ENCODE peak calls at places on chromosome 4, in nine cellular contexts. One of them, this sample, is unnamed.

GRCh38 chr4:76210502-76210901 is 3.1 kb downstream of the SCARB2 start:
- DNase-seq in PC-9: no peak
- DNase-seq in transverse colon: no peak
- DNase-seq in GM23248: peak; percentile 44
- DNase-seq in neuronal stem cell: no peak
- DNase-seq in effector memory CD4-positive, alpha-beta T cell: no peak
- DNase-seq in cardiac muscle cell: no peak
- DNase-seq in Karpas-422: no peak
- DNase-seq in uterus: no peak
- DNase-seq in this sample: no peak

GRCh38 chr4:25878676-25879075 is 15.9 kb upstream of the SEL1L3 start:
- DNase-seq in neuronal stem cell: no peak
- DNase-seq in cardiac muscle cell: no peak
- DNase-seq in PC-9: no peak
- DNase-seq in uterus: no peak
- DNase-seq in transverse colon: peak; percentile 26
- DNase-seq in GM23248: no peak
- DNase-seq in effector memory CD4-positive, alpha-beta T cell: no peak
- DNase-seq in Karpas-422: peak; percentile 94
- DNase-seq in this sample: no peak

GRCh38 chr4:140426610-140427103 is 791 bp downstream of the CLGN start:
- DNase-seq in PC-9: no peak
- DNase-seq in uterus: no peak
- DNase-seq in GM23248: peak; percentile 1
- DNase-seq in transverse colon: no peak
- DNase-seq in cardiac muscle cell: peak; percentile 3
- DNase-seq in effector memory CD4-positive, alpha-beta T cell: no peak
- DNase-seq in Karpas-422: no peak
- DNase-seq in neuronal stem cell: peak; percentile 2
- DNase-seq in this sample: peak; percentile 19

GRCh38 chr4:804804-805203 is 21.1 kb downstream of the CPLX1 start:
- DNase-seq in GM23248: no peak
- DNase-seq in PC-9: no peak
- DNase-seq in uterus: no peak
- DNase-seq in transverse colon: no peak
- DNase-seq in Karpas-422: no peak
- DNase-seq in effector memory CD4-positive, alpha-beta T cell: no peak
- DNase-seq in cardiac muscle cell: no peak
- DNase-seq in neuronal stem cell: no peak
- DNase-seq in this sample: no peak

GRCh38 chr4:80407246-80407645 is 71.7 kb downstream of the CFAP299 start:
- DNase-seq in PC-9: no peak
- DNase-seq in cardiac muscle cell: peak; percentile 25
- DNase-seq in GM23248: peak; percentile 84
- DNase-seq in Karpas-422: no peak
- DNase-seq in neuronal stem cell: no peak
- DNase-seq in uterus: peak; percentile 15
- DNase-seq in effector memory CD4-positive, alpha-beta T cell: no peak
- DNase-seq in transverse colon: no peak
- DNase-seq in this sample: no peak

GRCh38 chr4:6910340-6910959 is 824 bp downstream of the TBC1D14 start:
- DNase-seq in effector memory CD4-positive, alpha-beta T cell: no peak
- DNase-seq in uterus: no peak
- DNase-seq in cardiac muscle cell: no peak
- DNase-seq in transverse colon: peak; percentile 37
- DNase-seq in GM23248: peak; percentile 36
- DNase-seq in Karpas-422: peak; percentile 58
- DNase-seq in neuronal stem cell: no peak
- DNase-seq in PC-9: no peak
- DNase-seq in this sample: peak; percentile 59

GRCh38 chr4:75004755-75005668 is 72.1 kb downstream of the PARM1 start:
- DNase-seq in transverse colon: no peak
- DNase-seq in Karpas-422: peak; percentile 77
- DNase-seq in effector memory CD4-positive, alpha-beta T cell: no peak
- DNase-seq in GM23248: no peak
- DNase-seq in neuronal stem cell: no peak
- DNase-seq in uterus: no peak
- DNase-seq in cardiac muscle cell: no peak
- DNase-seq in PC-9: peak; percentile 37
- DNase-seq in this sample: no peak

GRCh38 chr4:107856901-107857300 is 32.2 kb downstream of the SGMS2 start:
- DNase-seq in transverse colon: no peak
- DNase-seq in neuronal stem cell: no peak
- DNase-seq in effector memory CD4-positive, alpha-beta T cell: no peak
- DNase-seq in uterus: no peak
- DNase-seq in PC-9: no peak
- DNase-seq in cardiac muscle cell: no peak
- DNase-seq in GM23248: no peak
- DNase-seq in Karpas-422: no peak
- DNase-seq in this sample: no peak

GRCh38 chr4:1968667-1969295 is 40.0 kb downstream of the NELFA start:
- DNase-seq in transverse colon: no peak
- DNase-seq in uterus: no peak
- DNase-seq in Karpas-422: no peak
- DNase-seq in cardiac muscle cell: no peak
- DNase-seq in GM23248: no peak
- DNase-seq in effector memory CD4-positive, alpha-beta T cell: no peak
- DNase-seq in neuronal stem cell: no peak
- DNase-seq in PC-9: no peak
- DNase-seq in this sample: no peak

GRCh38 chr4:602559-602942 is 22.8 kb upstream of the PDE6B start:
- DNase-seq in PC-9: peak; percentile 87
- DNase-seq in uterus: no peak
- DNase-seq in cardiac muscle cell: peak; percentile 6
- DNase-seq in neuronal stem cell: peak; percentile 65
- DNase-seq in Karpas-422: peak; percentile 87
- DNase-seq in GM23248: peak; percentile 28
- DNase-seq in transverse colon: peak; percentile 88
- DNase-seq in effector memory CD4-positive, alpha-beta T cell: no peak
- DNase-seq in this sample: peak; percentile 79

GRCh38 chr4:101191302-101192098 is 155.8 kb downstream of the PPP3CA start:
- DNase-seq in Karpas-422: no peak
- DNase-seq in effector memory CD4-positive, alpha-beta T cell: no peak
- DNase-seq in uterus: peak; percentile 75
- DNase-seq in PC-9: no peak
- DNase-seq in GM23248: peak; percentile 73
- DNase-seq in transverse colon: peak; percentile 50
- DNase-seq in cardiac muscle cell: peak; percentile 96
- DNase-seq in neuronal stem cell: no peak
- DNase-seq in this sample: peak; percentile 20

GRCh38 chr4:86594559-86595425 is 677 bp downstream of the PTPN13 start:
- DNase-seq in cardiac muscle cell: peak; percentile 84
- DNase-seq in neuronal stem cell: peak; percentile 46
- DNase-seq in PC-9: peak; percentile 25
- DNase-seq in Karpas-422: no peak
- DNase-seq in transverse colon: peak; percentile 23
- DNase-seq in GM23248: peak; percentile 94
- DNase-seq in uterus: peak; percentile 55
- DNase-seq in effector memory CD4-positive, alpha-beta T cell: peak; percentile 1
- DNase-seq in this sample: peak; percentile 77

GRCh38 chr4:185344743-185345538 is 50.8 kb downstream of the LRP2BP start:
- DNase-seq in PC-9: no peak
- DNase-seq in Karpas-422: no peak
- DNase-seq in uterus: no peak
- DNase-seq in transverse colon: no peak
- DNase-seq in effector memory CD4-positive, alpha-beta T cell: no peak
- DNase-seq in neuronal stem cell: no peak
- DNase-seq in GM23248: no peak
- DNase-seq in cardiac muscle cell: no peak
- DNase-seq in this sample: no peak

GRCh38 chr4:77911091-77911490 is 48.5 kb downstream of the MRPL1 start:
- DNase-seq in transverse colon: no peak
- DNase-seq in effector memory CD4-positive, alpha-beta T cell: no peak
- DNase-seq in PC-9: no peak
- DNase-seq in GM23248: peak; percentile 28
- DNase-seq in uterus: no peak
- DNase-seq in Karpas-422: no peak
- DNase-seq in cardiac muscle cell: no peak
- DNase-seq in neuronal stem cell: no peak
- DNase-seq in this sample: no peak

GRCh38 chr4:179927473-179927872 is 2315.7 kb upstream of the TENM3 start:
- DNase-seq in cardiac muscle cell: no peak
- DNase-seq in neuronal stem cell: no peak
- DNase-seq in uterus: no peak
- DNase-seq in Karpas-422: no peak
- DNase-seq in PC-9: no peak
- DNase-seq in transverse colon: no peak
- DNase-seq in effector memory CD4-positive, alpha-beta T cell: no peak
- DNase-seq in GM23248: no peak
- DNase-seq in this sample: no peak
- H3K27ac ChIP-seq in cardiac muscle cell: no peak overlapping the region
- H3K27ac ChIP-seq in neuronal stem cell: no peak overlapping the region
- H3K27ac ChIP-seq in uterus: no peak overlapping the region
- H3K27ac ChIP-seq in Karpas-422: no peak overlapping the region
- H3K27ac ChIP-seq in PC-9: no peak overlapping the region
- H3K27ac ChIP-seq in transverse colon: no peak overlapping the region
- H3K27ac ChIP-seq in effector memory CD4-positive, alpha-beta T cell: no peak overlapping the region
- H3K27ac ChIP-seq in GM23248: no peak overlapping the region
- H3K27ac ChIP-seq in this sample: no peak overlapping the region

DNA sequence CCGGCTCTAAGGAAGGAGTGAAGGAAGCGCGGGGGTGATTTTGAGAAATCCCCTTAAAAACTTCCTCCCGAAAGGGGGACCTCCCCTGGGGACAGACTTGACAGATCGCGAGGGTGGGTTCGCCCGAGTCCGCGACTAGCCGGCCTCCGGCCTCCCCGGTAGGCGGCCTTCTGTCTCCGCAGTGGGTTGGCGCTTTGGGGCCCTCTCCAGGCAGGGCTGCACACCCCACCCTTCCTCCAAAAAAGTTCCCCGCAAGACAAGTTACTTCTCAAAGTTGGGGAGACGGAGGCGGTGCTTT is 24.8 kb downstream of the HOPX start:
- DNase-seq in GM23248: no peak
- DNase-seq in neuronal stem cell: no peak
- DNase-seq in PC-9: no peak
- DNase-seq in cardiac muscle cell: no peak
- DNase-seq in effector memory CD4-positive, alpha-beta T cell: no peak
- DNase-seq in uterus: no peak
- DNase-seq in Karpas-422: no peak
- DNase-seq in transverse colon: peak; percentile 49
- DNase-seq in this sample: peak; percentile 19
- H3K27ac ChIP-seq in GM23248: no peak overlapping the region
- H3K27ac ChIP-seq in neuronal stem cell: no peak overlapping the region
- H3K27ac ChIP-seq in PC-9: no peak overlapping the region
- H3K27ac ChIP-seq in cardiac muscle cell: no peak overlapping the region
- H3K27ac ChIP-seq in effector memory CD4-positive, alpha-beta T cell: peak overlapping the region; percentile 53
- H3K27ac ChIP-seq in uterus: peak overlapping the region; percentile 79
- H3K27ac ChIP-seq in Karpas-422: no peak overlapping the region
- H3K27ac ChIP-seq in transverse colon: peak overlapping the region; percentile 76
- H3K27ac ChIP-seq in this sample: no peak overlapping the region

GRCh38 chr4:118014831-118015230 is 19.5 kb upstream of the NDST3 start:
- DNase-seq in Karpas-422: no peak
- DNase-seq in neuronal stem cell: no peak
- DNase-seq in uterus: no peak
- DNase-seq in transverse colon: no peak
- DNase-seq in PC-9: no peak
- DNase-seq in cardiac muscle cell: no peak
- DNase-seq in effector memory CD4-positive, alpha-beta T cell: no peak
- DNase-seq in GM23248: no peak
- DNase-seq in this sample: no peak
- H3K27ac ChIP-seq in Karpas-422: no peak overlapping the region
- H3K27ac ChIP-seq in neuronal stem cell: no peak overlapping the region
- H3K27ac ChIP-seq in uterus: no peak overlapping the region
- H3K27ac ChIP-seq in transverse colon: no peak overlapping the region
- H3K27ac ChIP-seq in PC-9: no peak overlapping the region
- H3K27ac ChIP-seq in cardiac muscle cell: no peak overlapping the region
- H3K27ac ChIP-seq in effector memory CD4-positive, alpha-beta T cell: no peak overlapping the region
- H3K27ac ChIP-seq in GM23248: no peak overlapping the region
- H3K27ac ChIP-seq in this sample: no peak overlapping the region

GRCh38 chr4:153758136-153758535 is 1.7 kb downstream of the RNF175 start:
- DNase-seq in PC-9: no peak
- DNase-seq in effector memory CD4-positive, alpha-beta T cell: no peak
- DNase-seq in cardiac muscle cell: no peak
- DNase-seq in GM23248: no peak
- DNase-seq in uterus: no peak
- DNase-seq in transverse colon: no peak
- DNase-seq in neuronal stem cell: no peak
- DNase-seq in Karpas-422: no peak
- DNase-seq in this sample: no peak

GRCh38 chr4:153758688-153759406 is 977 bp downstream of the RNF175 start:
- DNase-seq in uterus: no peak
- DNase-seq in cardiac muscle cell: no peak
- DNase-seq in neuronal stem cell: no peak
- DNase-seq in transverse colon: no peak
- DNase-seq in Karpas-422: no peak
- DNase-seq in PC-9: no peak
- DNase-seq in GM23248: peak; percentile 14
- DNase-seq in effector memory CD4-positive, alpha-beta T cell: no peak
- DNase-seq in this sample: no peak

GRCh38 chr4:153763404-153763803 is 3.6 kb upstream of the RNF175 start:
- DNase-seq in uterus: no peak
- DNase-seq in effector memory CD4-positive, alpha-beta T cell: no peak
- DNase-seq in PC-9: no peak
- DNase-seq in cardiac muscle cell: no peak
- DNase-seq in neuronal stem cell: no peak
- DNase-seq in Karpas-422: peak; percentile 66
- DNase-seq in transverse colon: no peak
- DNase-seq in GM23248: peak; percentile 7
- DNase-seq in this sample: no peak

GRCh38 chr4:153757407-153757806 is 2.4 kb downstream of the RNF175 start:
- DNase-seq in effector memory CD4-positive, alpha-beta T cell: no peak
- DNase-seq in transverse colon: no peak
- DNase-seq in neuronal stem cell: no peak
- DNase-seq in cardiac muscle cell: no peak
- DNase-seq in Karpas-422: no peak
- DNase-seq in GM23248: no peak
- DNase-seq in PC-9: no peak
- DNase-seq in uterus: no peak
- DNase-seq in this sample: no peak

GRCh38 chr4:153759407-153760226 is at the start of gene RNF175:
- DNase-seq in uterus: no peak
- DNase-seq in PC-9: no peak
- DNase-seq in neuronal stem cell: no peak
- DNase-seq in transverse colon: no peak
- DNase-seq in Karpas-422: no peak
- DNase-seq in effector memory CD4-positive, alpha-beta T cell: no peak
- DNase-seq in cardiac muscle cell: peak; percentile 16
- DNase-seq in GM23248: peak; percentile 31
- DNase-seq in this sample: peak; percentile 40
- H3K27ac ChIP-seq in uterus: no peak within 1 kb of the TSS
- H3K27ac ChIP-seq in PC-9: no peak within 1 kb of the TSS
- H3K27ac ChIP-seq in neuronal stem cell: no peak within 1 kb of the TSS
- H3K27ac ChIP-seq in transverse colon: no peak within 1 kb of the TSS
- H3K27ac ChIP-seq in Karpas-422: no peak within 1 kb of the TSS
- H3K27ac ChIP-seq in effector memory CD4-positive, alpha-beta T cell: no peak within 1 kb of the TSS
- H3K27ac ChIP-seq in cardiac muscle cell: no peak within 1 kb of the TSS
- H3K27ac ChIP-seq in GM23248: no peak within 1 kb of the TSS
- H3K27ac ChIP-seq in this sample: no peak within 1 kb of the TSS

DNA sequence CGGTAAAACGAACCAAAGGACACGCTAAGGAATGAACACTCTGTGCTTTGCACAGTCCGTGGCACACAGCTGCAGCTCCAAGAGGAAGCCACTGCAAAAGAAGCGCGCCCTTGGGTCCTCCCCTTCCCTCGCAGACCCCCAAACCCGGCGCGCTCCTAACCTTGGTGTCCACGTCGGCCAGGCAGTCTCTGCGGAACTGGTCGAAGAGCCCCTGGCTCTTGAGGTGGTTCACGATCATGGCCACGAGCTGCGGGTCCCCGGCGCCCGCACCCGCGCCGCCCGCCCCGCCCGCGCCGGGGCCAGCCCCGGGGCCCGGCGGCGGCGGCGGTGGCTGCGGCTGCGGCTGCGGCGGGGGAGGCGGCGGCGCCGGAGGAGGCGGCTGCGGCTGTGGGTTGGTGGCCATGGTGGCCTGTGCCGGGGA is 330 bp downstream of the BOD1L1 start:
- DNase-seq in GM23248: no peak
- DNase-seq in neuronal stem cell: peak; percentile 6
- DNase-seq in PC-9: no peak
- DNase-seq in cardiac muscle cell: no peak
- DNase-seq in effector memory CD4-positive, alpha-beta T cell: no peak
- DNase-seq in uterus: no peak
- DNase-seq in Karpas-422: peak; percentile 68
- DNase-seq in transverse colon: peak; percentile 14
- DNase-seq in this sample: no peak
- H3K27ac ChIP-seq in GM23248: peak overlapping the region; percentile 75
- H3K27ac ChIP-seq in neuronal stem cell: no peak overlapping the region
- H3K27ac ChIP-seq in PC-9: peak overlapping the region; percentile 85
- H3K27ac ChIP-seq in cardiac muscle cell: peak overlapping the region; percentile 98
- H3K27ac ChIP-seq in effector memory CD4-positive, alpha-beta T cell: peak overlapping the region; percentile 77
- H3K27ac ChIP-seq in uterus: peak overlapping the region; percentile 86
- H3K27ac ChIP-seq in Karpas-422: no peak overlapping the region
- H3K27ac ChIP-seq in transverse colon: peak overlapping the region; percentile 98
- H3K27ac ChIP-seq in this sample: peak overlapping the region; percentile 95

This sample was measured in hepatocyte.